ENCODE peak calls at places on chromosomes 5 and 9, in six cellular contexts. Q is A549, X is GM12878, S is K562, A is HepG2, J is endothelial cell of umbilical vein. Y is an unnamed sample.

GRCh38 chr9:6640268-6641072 is 5.1 kb downstream of the GLDC start:
- DNase-seq in S (no peak), A (peak; percentile 16), X (no peak), Q (no peak), J (no peak), Y (no peak)

GRCh38 chr9:14522627-14523379 is 170.4 kb downstream of the ZDHHC21 start:
- DNase-seq in S (peak; percentile 34), X (no peak), J (no peak), Q (no peak), A (no peak), Y (no peak)

GRCh38 chr5:139426222-139426885 is 13.0 kb downstream of the DNAJC18 start:
- DNase-seq in X (no peak), S (no peak), J (no peak), Q (no peak), A (no peak), Y (no peak)

GRCh38 chr5:112254303-112254702 is 164.8 kb downstream of the EPB41L4A start:
- DNase-seq in S (no peak), J (no peak), Q (no peak), X (no peak), A (no peak), Y (no peak)

GRCh38 chr9:1462626-1463308 is 412.6 kb downstream of the DMRT2 start:
- DNase-seq in J (no peak), A (no peak), S (no peak), Q (no peak), X (no peak), Y (no peak)

GRCh38 chr9:91837982-91838731 is 111.9 kb downstream of the ROR2 start:
- DNase-seq in J (no peak), S (peak; percentile 44), Q (peak; percentile 19), A (no peak), X (no peak), Y (no peak)

GRCh38 chr5:84028093-84028492 is 307.4 kb upstream of the HAPLN1 start:
- DNase-seq in X (no peak), J (peak; percentile 88), S (no peak), Q (no peak), A (no peak), Y (no peak)

GRCh38 chr5:51156838-51157237 is 226.4 kb upstream of the ISL1 start:
- DNase-seq in Q (no peak), A (no peak), S (no peak), J (no peak), X (no peak), Y (no peak)

GRCh38 chr9:133726401-133727276 is 11.5 kb downstream of the SARDH start:
- DNase-seq in A (peak; percentile 60), Q (peak; percentile 69), X (no peak), J (peak; percentile 24), S (peak; percentile 74), Y (peak; percentile 58)

GRCh38 chr5:96794757-96795156 is 13.0 kb downstream of the ERAP1 start:
- DNase-seq in S (no peak), X (no peak), Q (no peak), J (no peak), A (no peak), Y (no peak)

DNA sequence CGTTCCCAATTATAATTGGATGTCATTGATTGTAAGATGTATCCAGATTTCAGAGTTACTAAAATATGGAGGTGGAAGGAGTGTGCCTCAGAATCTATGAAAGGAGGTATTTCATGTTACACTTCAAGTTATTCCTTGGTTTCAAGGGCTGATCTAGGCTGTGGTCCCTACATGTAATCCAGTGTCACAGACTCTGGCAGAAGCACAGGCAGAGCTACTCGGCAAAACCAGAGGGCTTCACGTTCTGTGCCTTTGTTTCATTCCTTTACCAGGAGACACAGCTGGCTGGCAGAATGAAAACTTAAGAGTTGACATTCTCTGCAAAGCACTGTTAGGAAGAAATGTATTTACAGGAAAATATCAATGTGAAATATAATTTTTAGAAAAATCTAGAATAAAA is 99.6 kb downstream of the ANKH start:
- DNase-seq in S (no peak), X (no peak), A (no peak), J (no peak), Q (no peak), Y (no peak)
- TF ChIP-seq MYC in S (no peak), X (no peak), A (no peak), J (no peak), Q (no peak), Y (no peak)

DNA sequence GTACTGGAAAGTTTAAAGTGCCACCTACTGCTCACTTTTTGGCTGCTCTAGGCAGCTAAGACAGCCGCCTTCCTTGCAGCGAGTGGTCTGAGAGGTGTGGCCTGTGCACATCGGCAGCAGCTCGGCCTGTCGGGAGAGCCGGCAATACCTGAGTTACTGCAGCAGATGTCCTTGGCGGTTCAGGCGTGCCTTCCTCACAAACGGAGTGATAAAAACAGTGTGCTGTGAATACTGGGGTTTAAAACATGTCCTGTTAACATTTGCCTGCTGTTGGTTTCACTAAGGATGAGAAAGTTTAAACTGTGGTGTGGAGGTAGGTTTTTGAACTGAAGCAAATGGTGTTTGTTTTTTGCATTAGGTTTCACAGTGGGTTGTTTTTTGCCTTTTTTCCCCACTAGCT is 12.9 kb downstream of the TRAF2 start:
- DNase-seq in Q (peak; percentile 74), S (no peak), X (peak; percentile 78), A (no peak), J (no peak), Y (no peak)
- TF ChIP-seq MAX in Q (no peak), S (no peak), X (peak; percentile 25), A (no peak), J (no peak), Y (no peak)

GRCh38 chr9:98751210-98751609 is 42.5 kb upstream of the GABBR2 start:
- DNase-seq in A (no peak), Q (no peak), S (no peak), X (no peak), J (no peak), Y (no peak)

GRCh38 chr9:98745470-98745869 is 36.7 kb upstream of the GABBR2 start:
- DNase-seq in X (no peak), A (no peak), J (no peak), S (no peak), Q (no peak), Y (no peak)

GRCh38 chr9:98747476-98747875 is 38.7 kb upstream of the GABBR2 start:
- DNase-seq in J (no peak), S (no peak), Q (no peak), X (no peak), A (no peak), Y (no peak)

GRCh38 chr9:98755006-98755618 is 41.2 kb downstream of the ANKS6 start:
- DNase-seq in J (no peak), A (no peak), S (no peak), Q (no peak), X (no peak), Y (no peak)

GRCh38 chr9:98750396-98751060 is 41.8 kb upstream of the GABBR2 start:
- DNase-seq in Q (no peak), A (no peak), X (no peak), S (no peak), J (no peak), Y (peak; percentile 79)
- TF ChIP-seq MYC in Q (no peak), A (no peak), X (no peak), S (no peak), J (no peak), Y (no peak)

DNA sequence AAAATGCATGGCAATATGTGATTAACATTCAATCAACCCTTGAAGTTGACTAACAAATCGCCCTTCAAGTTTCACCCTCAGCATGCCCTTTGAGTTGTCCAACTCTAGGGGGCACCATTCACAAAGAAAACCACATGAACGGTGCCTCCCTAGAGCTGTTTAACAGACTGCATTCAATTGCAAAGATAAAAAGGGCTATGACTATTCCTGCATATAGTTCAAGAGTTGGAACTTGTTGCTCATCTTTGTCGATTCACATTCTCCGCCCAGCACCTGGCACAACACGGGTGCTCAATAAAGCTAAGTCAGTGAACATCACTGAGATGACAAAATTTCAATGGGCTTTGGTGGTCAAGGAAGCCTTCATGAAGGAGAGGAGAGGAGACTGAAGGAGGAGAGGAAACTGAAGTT is 69.6 kb upstream of the SLC30A5 start:
- DNase-seq in J (peak; percentile 38), A (peak; percentile 58), X (no peak), S (peak; percentile 56), Q (peak; percentile 69), Y (peak; percentile 78)
- TF ChIP-seq MAX in J (no peak), A (no peak), X (no peak), S (no peak), Q (no peak), Y (peak; percentile 77)

GRCh38 chr9:125405938-125406811 is 144.5 kb downstream of the GAPVD1 start:
- DNase-seq in Q (no peak), J (no peak), A (peak; percentile 46), X (no peak), S (peak; percentile 75), Y (no peak)

GRCh38 chr9:125407432-125407973 is 145.9 kb downstream of the GAPVD1 start:
- DNase-seq in Q (no peak), J (no peak), S (no peak), X (no peak), A (no peak), Y (no peak)

GRCh38 chr9:125407974-125408900 is 146.6 kb downstream of the GAPVD1 start:
- DNase-seq in A (peak; percentile 39), J (peak; percentile 61), X (no peak), S (peak; percentile 88), Q (peak; percentile 74), Y (peak; percentile 77)

GRCh38 chr9:125404733-125405132 is 143.1 kb downstream of the GAPVD1 start:
- DNase-seq in A (no peak), Q (no peak), S (no peak), X (no peak), J (no peak), Y (no peak)

GRCh38 chr9:125406812-125407087 is 145.1 kb downstream of the GAPVD1 start:
- DNase-seq in A (no peak), J (no peak), S (no peak), X (no peak), Q (no peak), Y (no peak)
- TF ChIP-seq MYC in A (no peak), J (no peak), S (no peak), X (no peak), Q (no peak), Y (no peak)

GRCh38 chr9:127920794-127921193 is 4.0 kb upstream of the ST6GALNAC4 start:
- DNase-seq in Q (no peak), X (no peak), S (no peak), A (no peak), J (no peak), Y (no peak)

GRCh38 chr9:127923771-127924170 is 6.8 kb downstream of the PIP5KL1 start:
- DNase-seq in X (no peak), Q (peak; percentile 74), A (no peak), S (no peak), J (no peak), Y (no peak)

GRCh38 chr9:127923046-127923445 is 6.2 kb upstream of the ST6GALNAC4 start:
- DNase-seq in S (peak; percentile 81), X (no peak), J (no peak), A (no peak), Q (no peak), Y (no peak)

GRCh38 chr9:127919253-127919815 is 2.5 kb upstream of the ST6GALNAC4 start:
- DNase-seq in A (peak; percentile 87), J (peak; percentile 99), S (peak; percentile 53), Q (peak; percentile 98), X (no peak), Y (peak; percentile 70)

GRCh38 chr9:127921592-127922120 is 4.8 kb upstream of the ST6GALNAC4 start:
- DNase-seq in S (peak; percentile 72), Q (no peak), A (no peak), J (peak; percentile 47), X (no peak), Y (peak; percentile 70)
- TF ChIP-seq MAX in S (peak; percentile 22), Q (no peak), A (no peak), J (no peak), X (no peak), Y (no peak)